ENCODE peak calls at places on chromosomes 3 and 15, in ten cellular contexts. K is SK-N-SH, Z is choroid plexus epithelial cell, G is B cell, S is HFFc6, P is ovary, E is neural crest cell, Q is left ventricle myocardium inferior, D is omental fat pad, T is PC-3. X is an unnamed sample.
A peak's percentile ranks its signal among the peaks of the same experiment; 100 is the strongest.

GRCh38 chr3:112741956-112742355 is 101.0 kb upstream of the CCDC80 start:
- DNase-seq in G (no peak), Z (no peak), S (no peak), K (no peak), Q (no peak), T (no peak), D (no peak), E (no peak), P (no peak), X (no peak)

GRCh38 chr3:189848636-189849035 is 217.4 kb downstream of the TP63 start:
- DNase-seq in Z (no peak), S (no peak), K (no peak), E (no peak), T (no peak), G (no peak), Q (no peak), P (no peak), D (no peak), X (no peak)

GRCh38 chr3:190183121-190183520 is 62.4 kb upstream of the P3H2 start:
- DNase-seq in P (no peak), D (no peak), K (no peak), Q (no peak), Z (peak; percentile 97), G (no peak), S (peak; percentile 97), T (peak; percentile 77), E (no peak), X (peak; percentile 96)

GRCh38 chr3:181710581-181711255 is 1.0 kb upstream of the SOX2 start:
- DNase-seq in Z (no peak), S (no peak), D (no peak), P (no peak), G (no peak), T (no peak), E (no peak), K (no peak), Q (no peak), X (peak; percentile 69)

GRCh38 chr15:41115652-41116115 is 396 bp downstream of the INO80 start:
- DNase-seq in E (no peak), P (no peak), G (peak; percentile 89), K (no peak), T (peak; percentile 53), Z (peak; percentile 60), Q (peak; percentile 54), S (peak; percentile 1), D (peak; percentile 28), X (no peak)

GRCh38 chr3:186986811-186987210 is 56.5 kb downstream of the ST6GAL1 start:
- DNase-seq in K (no peak), E (no peak), Q (no peak), Z (no peak), G (no peak), T (no peak), D (no peak), S (no peak), P (no peak), X (no peak)

GRCh38 chr3:183259621-183260020 is 6.6 kb downstream of the B3GNT5 start:
- DNase-seq in Q (no peak), T (no peak), E (no peak), Z (no peak), D (no peak), P (no peak), S (no peak), G (no peak), K (no peak), X (no peak)

GRCh38 chr3:66354561-66354960 is 133.8 kb downstream of the SLC25A26 start:
- DNase-seq in S (no peak), D (no peak), G (no peak), Q (no peak), T (no peak), K (no peak), E (no peak), P (no peak), Z (no peak), X (no peak)

GRCh38 chr15:33608714-33609113 is 297.9 kb downstream of the RYR3 start:
- DNase-seq in K (peak; percentile 15), P (no peak), Q (no peak), G (no peak), T (peak; percentile 48), D (no peak), Z (peak; percentile 15), S (no peak), E (peak; percentile 5), X (no peak)

GRCh38 chr3:25110642-25111041 is 317.4 kb upstream of the RARB start:
- DNase-seq in G (no peak), Z (no peak), T (no peak), K (peak; percentile 11), S (no peak), D (no peak), Q (no peak), P (no peak), E (no peak), X (no peak)

GRCh38 chr15:22887157-22887951 is 48.9 kb downstream of the NIPA2 start:
- DNase-seq in K (no peak), Z (peak; percentile 69), P (no peak), S (peak; percentile 84), E (no peak), Q (no peak), T (peak; percentile 93), D (no peak), G (no peak), X (peak; percentile 67)

GRCh38 chr3:80190051-80190450 is 422.3 kb upstream of the ROBO1 start:
- DNase-seq in K (no peak), S (no peak), D (no peak), G (no peak), T (peak; percentile 99), Z (peak; percentile 88), P (no peak), E (no peak), Q (no peak), X (peak; percentile 90)

GRCh38 chr15:58749532-58750337 is at the start of gene ADAM10:
- DNase-seq in P (peak; percentile 99), T (peak; percentile 98), S (peak; percentile 98), Z (peak; percentile 99), E (peak; percentile 96), G (peak; percentile 98), D (peak; percentile 89), K (peak; percentile 99), Q (peak; percentile 99), X (peak; percentile 100)

GRCh38 chr15:74514039-74514438 is 27.0 kb upstream of the ARID3B start:
- DNase-seq in E (no peak), D (no peak), Z (peak; percentile 63), G (no peak), Q (no peak), S (no peak), K (no peak), T (no peak), P (no peak), X (no peak)

GRCh38 chr15:100650685-100651084 is 48.3 kb downstream of the ASB7 start:
- DNase-seq in Z (no peak), E (no peak), D (no peak), G (no peak), T (peak; percentile 46), S (no peak), P (no peak), Q (no peak), K (no peak), X (no peak)

DNA sequence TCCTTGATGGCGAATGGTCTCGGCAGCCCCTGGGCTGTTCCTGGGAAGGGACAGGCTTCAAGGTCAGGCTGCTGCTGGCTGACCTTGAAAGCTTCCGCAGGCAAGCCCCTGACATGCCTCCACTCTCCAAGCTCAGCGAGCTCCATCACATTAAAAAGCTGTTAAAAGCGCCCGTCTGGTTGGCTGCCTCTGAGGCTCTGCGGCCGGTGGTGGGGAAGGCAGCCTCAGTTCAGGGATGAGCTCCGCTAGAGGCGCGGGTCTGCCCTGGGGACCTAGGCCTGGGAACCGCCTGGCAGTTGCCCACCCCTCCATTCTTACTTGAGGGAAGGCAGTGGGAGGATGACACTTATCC is 103.8 kb downstream of the LINGO1 start:
- DNase-seq in K (peak; percentile 81), Z (no peak), E (no peak), P (peak; percentile 71), D (no peak), S (no peak), Q (no peak), T (no peak), G (no peak), X (no peak)
- TF ChIP-seq CTCF in K (no peak), Z (no peak), E (no peak), P (no peak), D (no peak), S (no peak), Q (no peak), T (no peak), G (no peak), X (no peak)

DNA sequence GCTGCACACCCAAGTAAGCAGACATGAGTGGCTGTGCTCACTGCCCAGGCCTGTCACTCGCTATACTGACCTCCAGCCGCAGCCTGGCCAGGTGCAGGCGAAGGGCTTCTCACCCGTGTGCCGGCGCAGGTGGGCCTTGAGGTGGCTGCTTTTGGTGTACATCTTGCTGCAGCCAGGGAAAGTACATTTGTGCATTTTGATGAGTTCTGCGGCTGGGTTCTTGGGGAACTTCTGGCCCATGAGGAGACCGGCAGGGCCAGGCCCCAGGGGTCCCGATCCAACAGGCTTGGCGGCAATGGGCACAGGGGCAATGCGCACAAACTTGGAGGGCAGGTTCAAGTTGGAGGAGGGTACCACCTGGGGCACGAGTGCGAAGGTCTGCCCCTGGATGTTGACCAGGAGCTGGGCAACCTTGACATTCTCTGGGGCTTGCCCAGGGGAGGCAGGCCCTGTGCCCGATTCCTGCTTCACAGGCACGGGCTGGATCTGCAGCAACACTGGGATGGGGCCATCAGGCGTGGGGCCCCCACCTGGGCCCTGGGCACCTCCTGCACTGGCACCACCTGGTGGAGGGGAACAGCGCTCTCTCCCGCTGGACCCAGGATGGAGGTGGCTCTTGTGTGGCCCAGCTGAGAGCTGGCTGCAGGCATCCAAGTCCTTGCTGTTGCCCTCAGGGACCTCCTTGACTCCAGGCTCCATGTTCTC is 5.3 kb downstream of the KLF15 start:
- DNase-seq in T (no peak), S (no peak), Q (no peak), E (no peak), K (no peak), D (no peak), Z (no peak), G (no peak), P (peak; percentile 17), X (no peak)
- TF ChIP-seq CTCF in T (peak; percentile 20), S (peak; percentile 48), Q (peak; percentile 13), E (no peak), K (no peak), D (no peak), Z (no peak), G (no peak), P (no peak), X (peak; percentile 8)

GRCh38 chr3:196632033-196632751 is 7.3 kb upstream of the NRROS start:
- DNase-seq in K (peak; percentile 94), S (peak; percentile 48), E (peak; percentile 83), P (peak; percentile 72), T (peak; percentile 79), Z (peak; percentile 65), D (no peak), G (peak; percentile 83), Q (peak; percentile 88), X (peak; percentile 67)
- TF ChIP-seq CTCF in K (peak; percentile 26), S (peak; percentile 52), E (no peak), P (no peak), T (peak; percentile 31), Z (peak; percentile 20), D (no peak), G (peak; percentile 29), Q (peak; percentile 54), X (peak; percentile 5)

DNA sequence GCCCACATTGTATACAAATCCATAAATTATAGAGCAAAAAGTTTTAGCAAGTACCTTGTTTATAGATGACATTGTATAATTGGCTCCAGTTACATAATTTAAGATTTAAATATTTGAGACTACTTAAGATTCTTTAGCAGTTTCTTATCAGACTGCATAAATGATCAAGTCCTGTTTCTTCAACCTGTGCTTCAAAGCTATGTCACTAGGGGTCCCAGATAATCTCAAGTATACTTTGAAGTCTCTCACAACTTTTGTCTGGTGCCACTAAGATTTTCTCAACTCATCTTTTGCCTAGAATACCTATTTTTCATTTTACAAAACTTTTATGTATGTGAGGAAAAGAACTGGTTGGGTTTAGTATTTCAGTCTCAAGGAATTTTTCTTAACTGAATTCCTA is 205.5 kb downstream of the STAG1 start:
- DNase-seq in K (no peak), D (no peak), G (no peak), T (peak; percentile 24), E (no peak), P (no peak), S (no peak), Z (peak; percentile 44), Q (no peak), X (peak; percentile 29)
- TF ChIP-seq CTCF in K (peak; percentile 33), D (no peak), G (no peak), T (peak; percentile 38), E (peak; percentile 44), P (no peak), S (peak; percentile 59), Z (no peak), Q (no peak), X (peak; percentile 32)